ENCODE peak calls at places on chromosomes 3 and 15, in seven cellular contexts. S, O, W, P, J, U and G are unnamed samples. For H3K4me1, the result is how much of the 10 kb centered on the place peaks cover.

GRCh38 chr3:148648685-148649352 is 48.9 kb upstream of the AGTR1 start:
- DNase-seq in P (peak), S (no peak), J (no peak), W (no peak), O (no peak), U (no peak), G (no peak)

GRCh38 chr15:62153228-62153627 is 11.9 kb downstream of the C2CD4B start:
- DNase-seq in J (no peak), U (no peak), W (no peak), O (no peak), P (no peak), S (no peak), G (no peak)

GRCh38 chr15:40084657-40085056 is 24.0 kb downstream of the BMF start:
- DNase-seq in S (no peak), U (no peak), W (no peak), J (no peak), P (no peak), O (no peak), G (no peak)

GRCh38 chr3:50010959-50011358 is 71.0 kb downstream of the RBM6 start:
- DNase-seq in U (no peak), P (no peak), S (no peak), O (no peak), W (no peak), J (no peak), G (no peak)

GRCh38 chr15:58243083-58243482 is 104.9 kb downstream of the AQP9 start:
- DNase-seq in W (no peak), O (no peak), P (no peak), U (no peak), J (no peak), S (no peak), G (no peak)

GRCh38 chr3:12351145-12351544 is 62.3 kb downstream of the PPARG start:
- DNase-seq in O (no peak), S (no peak), J (peak), P (no peak), U (no peak), W (no peak), G (no peak)

GRCh38 chr3:155308831-155309230 is 15.3 kb upstream of the STRIT1 start:
- DNase-seq in J (no peak), W (no peak), O (no peak), S (no peak), U (no peak), P (no peak), G (no peak)

GRCh38 chr3:114086356-114086755 is 29.8 kb downstream of the QTRT2 start:
- DNase-seq in W (no peak), O (no peak), P (no peak), S (no peak), U (no peak), J (no peak), G (no peak)

GRCh38 chr15:28915041-28915810 is 29.5 kb downstream of the APBA2 start:
- DNase-seq in W (no peak), O (no peak), J (no peak), U (no peak), S (no peak), P (no peak), G (no peak)

GRCh38 chr3:9211155-9211950 is 38.1 kb downstream of the SRGAP3 start:
- DNase-seq in S (no peak), P (no peak), U (no peak), W (no peak), O (no peak), J (peak), G (no peak)

GRCh38 chr3:64353256-64353655 is 128.0 kb upstream of the PRICKLE2 start:
- DNase-seq in S (no peak), W (no peak), P (no peak), O (no peak), J (no peak), U (no peak), G (no peak)

GRCh38 chr3:50167069-50167781 is 12.1 kb downstream of the SEMA3F start:
- DNase-seq in P (no peak), U (no peak), J (no peak), S (no peak), O (no peak), W (no peak), G (peak)

GRCh38 chr3:36380171-36381031 is at the start of gene STAC:
- DNase-seq in O (peak), S (no peak), W (no peak), P (peak), J (peak), U (no peak), G (no peak)

GRCh38 chr3:61997112-61997511 is 376.2 kb downstream of the FEZF2 start:
- DNase-seq in W (no peak), U (no peak), S (no peak), O (no peak), P (no peak), J (no peak), G (no peak)

GRCh38 chr3:195188530-195188917 is 82.4 kb downstream of the XXYLT1 start:
- DNase-seq in W (no peak), O (no peak), P (no peak), U (no peak), S (no peak), J (no peak), G (no peak)

GRCh38 chr3:32818431-32819085 is 761 bp downstream of the TRIM71 start:
- DNase-seq in J (no peak), P (no peak), O (no peak), S (no peak), W (no peak), U (no peak), G (no peak)

GRCh38 chr3:31896643-31897433 is 84.2 kb downstream of the OSBPL10 start:
- DNase-seq in S (no peak), O (no peak), W (no peak), U (no peak), P (no peak), J (no peak), G (no peak)

GRCh38 chr15:29672923-29673809 is 149.1 kb downstream of the TJP1 start:
- DNase-seq in P (no peak), O (no peak), J (no peak), S (no peak), U (no peak), W (no peak), G (no peak)

GRCh38 chr3:9946112-9947024 is 5.8 kb downstream of the PRRT3 start:
- DNase-seq in U (peak), P (peak), J (peak), S (no peak), O (peak), W (peak), G (peak)

GRCh38 chr3:115252679-115253078 is 105.6 kb upstream of the ZBTB20 start:
- DNase-seq in J (no peak), S (no peak), W (no peak), O (no peak), U (no peak), P (no peak), G (no peak)
- H3K27ac ChIP-seq in J (no peak), S (no peak), W (no peak), O (no peak), U (no peak), P (no peak), G (no peak)

GRCh38 chr15:60551781-60552161 is 72.8 kb upstream of the ICE2 start:
- DNase-seq in O (no peak), S (no peak), J (no peak), U (no peak), P (no peak), W (no peak), G (peak)

GRCh38 chr15:60553163-60553562 is 74.2 kb upstream of the ICE2 start:
- DNase-seq in P (no peak), S (no peak), W (no peak), O (no peak), J (no peak), U (no peak), G (no peak)

GRCh38 chr15:60552224-60552623 is 73.3 kb upstream of the ICE2 start:
- DNase-seq in O (no peak), S (no peak), J (no peak), W (no peak), U (no peak), P (no peak), G (no peak)

GRCh38 chr15:60548101-60548500 is 69.2 kb upstream of the ICE2 start:
- DNase-seq in S (peak), U (no peak), O (no peak), J (no peak), P (no peak), W (no peak), G (peak)

GRCh38 chr15:60551147-60551780 is 72.3 kb upstream of the ICE2 start:
- DNase-seq in S (peak), O (no peak), U (no peak), J (no peak), P (no peak), W (no peak), G (no peak)
- H3K4me1 ChIP-seq in S (half or more), O (under half), U (under half), J (under half), P (under half), W (under half), G (half or more)

GRCh38 chr3:190088890-190089289 is 31.8 kb downstream of the P3H2 start:
- DNase-seq in U (no peak), S (no peak), P (no peak), O (no peak), J (peak), W (no peak), G (no peak)

GRCh38 chr3:190096345-190096744 is 24.4 kb downstream of the P3H2 start:
- DNase-seq in O (no peak), W (no peak), J (no peak), S (no peak), P (no peak), U (no peak), G (no peak)

GRCh38 chr3:190094201-190094718 is 26.4 kb downstream of the P3H2 start:
- DNase-seq in W (no peak), S (no peak), J (peak), O (no peak), P (no peak), U (no peak), G (no peak)

GRCh38 chr3:190089711-190090110 is 31.0 kb downstream of the P3H2 start:
- DNase-seq in W (no peak), S (peak), J (no peak), O (no peak), P (no peak), U (no peak), G (no peak)

GRCh38 chr3:190092250-190092649 is 28.4 kb downstream of the P3H2 start:
- DNase-seq in O (no peak), S (no peak), P (no peak), J (no peak), U (no peak), W (no peak), G (no peak)
- H3K27ac ChIP-seq in O (peak), S (no peak), P (peak), J (peak), U (no peak), W (no peak), G (no peak)

DNA sequence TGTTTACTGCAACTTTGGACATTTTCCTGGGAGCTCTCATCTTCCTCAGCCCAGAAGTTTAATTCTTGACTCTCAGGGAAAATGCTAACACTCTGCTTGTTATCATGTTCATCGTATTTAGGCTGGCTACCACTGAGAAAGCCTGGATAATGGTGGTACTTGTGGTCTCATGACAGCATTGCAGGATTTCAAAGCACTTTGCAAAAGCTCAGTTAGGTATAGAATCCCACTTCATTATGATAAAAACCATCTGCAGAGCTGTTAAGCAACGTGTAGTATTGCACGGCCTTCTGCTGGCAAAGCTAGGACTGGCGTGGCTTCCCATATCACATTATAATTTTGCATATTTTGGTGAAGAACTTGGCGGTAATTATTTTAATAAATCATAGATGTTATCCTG is 8.9 kb downstream of the RAB8B start:
- DNase-seq in P (no peak), J (no peak), W (no peak), O (no peak), S (no peak), U (no peak), G (no peak)
- H3K4me1 ChIP-seq in P (under half), J (under half), W (under half), O (under half), S (half or more), U (under half), G (half or more)

DNA sequence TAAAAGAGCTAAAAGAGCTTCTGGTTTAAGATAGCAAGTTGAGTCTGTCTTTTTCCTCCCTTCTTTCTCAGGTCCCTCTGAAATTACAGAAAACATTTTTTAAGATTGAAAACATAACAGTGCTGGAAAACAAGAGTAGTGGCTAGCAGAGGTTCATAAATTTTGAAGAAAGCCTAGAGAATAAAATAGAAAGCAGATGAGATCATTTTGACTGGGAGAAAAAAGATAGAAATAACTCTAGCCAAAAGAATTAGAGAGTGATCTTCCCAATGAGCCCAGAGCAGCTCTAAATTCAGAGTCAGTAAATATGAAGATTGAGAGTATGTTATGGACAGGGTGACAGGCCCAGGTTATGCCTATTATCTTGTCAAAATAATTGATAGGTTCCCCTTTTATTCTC is 41.8 kb downstream of the ATP8B4 start:
- DNase-seq in O (no peak), P (no peak), J (no peak), U (no peak), W (no peak), S (no peak), G (no peak)
- H3K27ac ChIP-seq in O (no peak), P (no peak), J (no peak), U (peak), W (no peak), S (no peak), G (no peak)

GRCh38 chr15:101390060-101390459 is 95.0 kb upstream of the SNRPA1 start:
- DNase-seq in J (no peak), S (no peak), U (no peak), O (no peak), W (no peak), P (no peak), G (no peak)

GRCh38 chr15:101388046-101388445 is 93.0 kb upstream of the SNRPA1 start:
- DNase-seq in J (no peak), P (no peak), W (no peak), S (no peak), U (no peak), O (no peak), G (no peak)

GRCh38 chr15:101390462-101390861 is 95.4 kb upstream of the SNRPA1 start:
- DNase-seq in O (no peak), W (no peak), J (no peak), S (no peak), P (no peak), U (no peak), G (no peak)

GRCh38 chr15:101387591-101387990 is 92.5 kb upstream of the SNRPA1 start:
- DNase-seq in S (no peak), J (no peak), O (no peak), P (no peak), U (no peak), W (no peak), G (no peak)

GRCh38 chr15:101389362-101389761 is 94.3 kb upstream of the SNRPA1 start:
- DNase-seq in J (no peak), P (no peak), S (no peak), W (no peak), O (no peak), U (no peak), G (no peak)
- H3K4me1 ChIP-seq in J (under half), P (under half), S (under half), W (under half), O (under half), U (under half), G (under half)

DNA sequence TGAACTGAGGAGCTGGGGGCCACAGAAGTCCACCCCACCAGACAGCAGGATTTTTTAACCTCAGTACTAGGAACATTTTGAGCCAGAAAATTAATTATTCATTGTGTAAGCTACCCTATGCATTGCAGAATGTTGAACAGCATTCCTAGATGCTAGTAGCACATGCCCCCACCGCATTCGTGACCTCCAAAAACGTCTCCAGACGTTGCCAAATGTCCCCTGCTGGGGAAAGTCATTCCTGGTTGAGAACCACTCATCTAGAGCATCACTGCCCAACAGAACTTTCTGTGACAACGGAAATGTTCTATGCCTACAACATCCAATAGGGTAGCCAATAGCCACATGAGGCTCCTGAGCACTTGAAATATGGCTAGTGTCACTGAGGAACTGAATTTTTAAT is 333.5 kb downstream of the FOXP1 start:
- DNase-seq in W (no peak), P (no peak), J (no peak), O (no peak), S (no peak), U (no peak), G (no peak)
- H3K27ac ChIP-seq in W (no peak), P (peak), J (no peak), O (no peak), S (no peak), U (peak), G (no peak)

DNA sequence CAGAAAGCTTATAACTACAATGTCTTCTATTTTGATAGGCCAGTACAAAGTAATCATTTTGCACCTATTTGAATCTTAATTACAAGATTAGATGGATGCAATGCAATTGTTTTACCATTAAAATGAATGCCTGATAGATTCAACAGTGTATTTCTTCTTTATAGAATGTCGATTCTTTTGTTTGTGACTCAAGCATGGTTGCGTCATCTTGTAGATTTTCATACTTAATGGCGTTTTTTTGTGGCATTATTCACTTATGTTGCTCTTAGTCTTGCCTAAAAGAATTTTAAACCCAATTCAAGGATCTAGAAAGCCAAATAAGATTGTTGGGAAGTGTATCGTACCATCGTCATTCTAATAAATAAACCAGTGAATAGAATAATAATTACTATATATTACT is 21.4 kb downstream of the ZBTB38 start:
- DNase-seq in O (no peak), W (no peak), S (no peak), P (no peak), J (no peak), U (no peak), G (no peak)
- H3K4me1 ChIP-seq in O (under half), W (under half), S (under half), P (half or more), J (under half), U (under half), G (under half)

GRCh38 chr3:181717505-181717904 is 5.8 kb downstream of the SOX2 start:
- DNase-seq in J (no peak), S (no peak), W (no peak), P (no peak), U (no peak), O (no peak), G (no peak)
- H3K27ac ChIP-seq in J (no peak), S (no peak), W (no peak), P (no peak), U (no peak), O (peak), G (no peak)

DNA sequence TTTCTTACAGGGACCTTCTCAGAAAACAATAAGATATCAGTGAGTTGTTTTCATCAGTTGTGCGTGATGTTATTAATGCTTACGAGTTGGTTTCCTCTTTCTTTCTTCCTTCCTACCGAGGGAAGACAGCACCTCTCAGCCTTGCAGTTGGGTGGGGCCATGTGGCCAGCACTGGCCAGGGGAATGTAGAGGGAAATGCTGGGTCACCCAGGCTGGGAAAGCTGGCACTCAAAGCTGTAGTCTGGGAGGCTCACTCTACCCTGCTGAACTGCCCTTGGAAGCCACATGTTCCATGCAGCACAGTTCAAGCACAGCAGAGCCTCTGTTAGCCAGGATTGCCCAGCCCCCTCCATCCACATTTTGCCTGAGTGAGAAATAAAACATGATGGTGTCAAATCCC is 10.1 kb upstream of the CHCHD6 start:
- DNase-seq in P (no peak), U (no peak), J (no peak), S (no peak), O (no peak), W (no peak), G (no peak)
- H3K4me1 ChIP-seq in P (under half), U (under half), J (under half), S (under half), O (under half), W (under half), G (under half)